ENCODE peak calls at places on chromosomes 4 and X, in six cellular contexts. T is A549, Z is H1, X is GM12878, I is K562, P is HepG2. D is an unnamed sample. For H3K4me1, the result is how much of the 10 kb centered on the place peaks cover.

GRCh38 chrX:132489256-132490085 is 633 bp upstream of the MBNL3 start:
- DNase-seq in I (no peak), Z (no peak), T (peak), P (no peak), X (no peak), D (peak)

GRCh38 chr4:117664706-117665444 is 369.4 kb upstream of the NDST3 start:
- DNase-seq in X (no peak), T (no peak), I (no peak), Z (no peak), P (no peak), D (no peak)

GRCh38 chrX:115459883-115460564 is 101.0 kb upstream of the PLS3 start:
- DNase-seq in P (no peak), T (no peak), Z (no peak), X (no peak), I (no peak), D (no peak)

GRCh38 chr4:168451744-168452394 is 28.4 kb downstream of the DDX60L start:
- DNase-seq in P (no peak), Z (no peak), T (peak), I (no peak), X (no peak), D (no peak)

GRCh38 chr4:144650311-144650820 is 4.4 kb downstream of the HHIP start:
- DNase-seq in I (no peak), Z (no peak), P (no peak), X (no peak), T (no peak), D (no peak)

GRCh38 chr4:105058177-105058812 is 88.4 kb upstream of the TET2 start:
- DNase-seq in I (peak), P (no peak), T (no peak), X (peak), Z (no peak), D (no peak)

GRCh38 chr4:16026155-16026761 is 57.6 kb downstream of the PROM1 start:
- DNase-seq in I (peak), P (peak), T (peak), X (peak), Z (no peak), D (peak)

GRCh38 chr4:140876597-140877364 is 120.6 kb upstream of the TBC1D9 start:
- DNase-seq in T (no peak), Z (no peak), I (no peak), P (no peak), X (no peak), D (no peak)

GRCh38 chrX:124086411-124086810 is 124.9 kb downstream of the STAG2 start:
- DNase-seq in P (no peak), T (no peak), X (no peak), Z (no peak), I (no peak), D (no peak)

GRCh38 chr4:103915224-103915869 is 195.6 kb upstream of the TACR3 start:
- DNase-seq in Z (no peak), I (no peak), T (peak), P (peak), X (peak), D (peak)

GRCh38 chrX:791479-792034 is 161.0 kb downstream of the SHOX start:
- DNase-seq in I (no peak), Z (peak), P (no peak), T (no peak), X (no peak), D (no peak)

GRCh38 chr4:2393353-2394270 is 24.8 kb downstream of the ZFYVE28 start:
- DNase-seq in P (peak), X (no peak), I (peak), Z (no peak), T (no peak), D (no peak)

GRCh38 chrX:123738378-123738955 is 5.6 kb upstream of the THOC2 start:
- DNase-seq in Z (no peak), I (no peak), P (no peak), X (no peak), T (peak), D (no peak)

GRCh38 chrX:130079824-130080406 is 30.4 kb downstream of the ELF4 start:
- DNase-seq in X (no peak), Z (no peak), P (peak), T (peak), I (peak), D (peak)

GRCh38 chr4:48831532-48832015 is 686 bp downstream of the OCIAD1 start:
- DNase-seq in I (no peak), X (peak), Z (no peak), T (no peak), P (no peak), D (no peak)

GRCh38 chrX:30275498-30275897 is 28.6 kb downstream of the MAGEB1 start:
- DNase-seq in Z (no peak), T (peak), P (no peak), I (peak), X (no peak), D (no peak)

GRCh38 chr4:180532691-180533090 is 1710.5 kb upstream of the TENM3 start:
- DNase-seq in X (no peak), Z (no peak), P (no peak), I (no peak), T (peak), D (no peak)

GRCh38 chrX:38154818-38155217 is 65.9 kb downstream of the SRPX start:
- DNase-seq in T (no peak), Z (no peak), P (no peak), I (no peak), X (no peak), D (no peak)

GRCh38 chr4:165331316-165331715 is 3.8 kb downstream of the MSMO1 start:
- DNase-seq in Z (no peak), T (no peak), X (no peak), P (no peak), I (no peak), D (no peak)

GRCh38 chr4:177879851-177880250 is 437.6 kb upstream of the AGA start:
- DNase-seq in I (no peak), T (peak), X (no peak), P (no peak), Z (peak), D (no peak)

GRCh38 chrX:9019151-9019550 is 14.8 kb downstream of the FAM9B start:
- DNase-seq in P (no peak), T (no peak), Z (no peak), I (no peak), X (no peak), D (no peak)

GRCh38 chr4:106149026-106149425 is 167.0 kb downstream of the TBCK start:
- DNase-seq in I (no peak), T (no peak), P (no peak), X (no peak), Z (no peak), D (no peak)

GRCh38 chrX:108270739-108271396 is 167.4 kb downstream of the COL4A6 start:
- DNase-seq in Z (no peak), X (no peak), T (no peak), I (no peak), P (no peak), D (no peak)

GRCh38 chr4:94451051-94451404 is 714 bp upstream of the PDLIM5 start:
- DNase-seq in I (no peak), Z (no peak), P (no peak), X (no peak), T (no peak), D (peak)

GRCh38 chrX:1391370-1391706 is 575 bp downstream of the SLC25A6 start:
- DNase-seq in T (no peak), X (peak), Z (peak), P (peak), I (peak), D (peak)

GRCh38 chrX:102008901-102009300 is 77.1 kb upstream of the ZMAT1 start:
- DNase-seq in T (no peak), I (no peak), Z (no peak), X (no peak), P (no peak), D (no peak)

GRCh38 chr4:147938481-147938880 is 206.6 kb downstream of the ARHGAP10 start:
- DNase-seq in Z (no peak), I (no peak), T (no peak), P (no peak), X (no peak), D (no peak)

GRCh38 chr4:168432419-168433146 is 47.7 kb downstream of the DDX60L start:
- DNase-seq in X (no peak), Z (no peak), P (no peak), I (no peak), T (peak), D (no peak)

GRCh38 chr4:137614491-137614890 is 82.2 kb upstream of the PCDH18 start:
- DNase-seq in T (no peak), Z (no peak), I (no peak), X (no peak), P (no peak), D (no peak)

GRCh38 chrX:119218198-119218597 is 17.9 kb upstream of the PGRMC1 start:
- DNase-seq in P (no peak), X (no peak), T (no peak), I (no peak), Z (no peak), D (peak)
- TF ChIP-seq CHD2 in P (no peak), X (no peak), T (no peak), I (no peak), Z (no peak), D (no peak)

GRCh38 chr4:17068885-17069284 is 170.4 kb upstream of the LDB2 start:
- DNase-seq in X (no peak), T (no peak), I (no peak), Z (no peak), P (no peak), D (no peak)
- H3K4me1 ChIP-seq in X (under half), T (under half), I (under half), Z (under half), P (under half), D (under half)

DNA sequence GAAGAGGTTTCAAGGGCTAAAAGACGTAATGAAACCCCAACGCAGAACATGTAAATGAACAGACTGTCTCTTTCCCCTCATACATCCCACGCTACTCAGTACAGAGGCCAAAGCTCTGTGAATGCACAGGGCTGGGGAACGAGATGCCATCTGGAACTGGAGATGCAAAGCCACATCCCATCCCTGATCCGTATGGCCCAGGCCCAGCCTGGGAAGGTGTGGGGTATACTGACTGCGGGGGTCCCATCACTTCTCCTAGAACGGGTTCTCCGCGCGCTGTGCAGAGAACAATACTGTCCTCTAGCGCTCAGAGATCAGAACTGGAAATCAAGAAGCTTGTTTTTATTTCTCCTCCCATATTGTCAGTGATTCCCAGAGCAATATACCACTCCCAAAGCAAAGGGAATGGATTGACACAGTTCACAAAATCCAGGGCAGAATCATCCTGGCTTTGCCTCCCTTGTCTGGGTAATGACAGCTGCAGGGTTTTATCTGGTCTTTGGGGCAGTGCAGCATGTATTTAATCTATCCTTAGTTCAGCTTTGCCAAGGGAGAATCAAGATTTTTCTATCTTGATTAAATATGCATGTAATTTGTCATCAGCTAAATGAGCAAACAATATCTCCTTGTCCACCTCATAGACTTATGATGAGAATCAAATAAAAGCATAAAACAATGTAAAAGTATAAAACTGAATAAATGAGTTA is 47.3 kb upstream of the TLR3 start:
- DNase-seq in Z (no peak), X (no peak), P (peak), I (peak), T (peak), D (peak)
- TF ChIP-seq USF2 in Z (no peak), X (no peak), P (no peak), I (no peak), T (no peak), D (no peak)

GRCh38 chr4:183960021-183960420 is 54.9 kb downstream of the STOX2 start:
- DNase-seq in P (no peak), I (peak), Z (no peak), X (no peak), T (peak), D (peak)
- TF ChIP-seq CHD2 in P (no peak), I (no peak), Z (no peak), X (no peak), T (no peak), D (peak)

GRCh38 chr4:25207997-25208396 is 25.8 kb upstream of the PI4K2B start:
- DNase-seq in P (no peak), Z (no peak), X (no peak), T (no peak), I (no peak), D (no peak)

GRCh38 chr4:25209702-25210101 is 24.1 kb upstream of the PI4K2B start:
- DNase-seq in X (no peak), T (no peak), Z (no peak), I (no peak), P (no peak), D (no peak)

GRCh38 chr4:25212822-25213221 is 21.0 kb upstream of the PI4K2B start:
- DNase-seq in Z (no peak), X (no peak), T (no peak), P (no peak), I (no peak), D (no peak)

GRCh38 chr4:25213327-25213979 is 20.4 kb upstream of the PI4K2B start:
- DNase-seq in X (no peak), Z (no peak), T (no peak), P (no peak), I (no peak), D (no peak)

DNA sequence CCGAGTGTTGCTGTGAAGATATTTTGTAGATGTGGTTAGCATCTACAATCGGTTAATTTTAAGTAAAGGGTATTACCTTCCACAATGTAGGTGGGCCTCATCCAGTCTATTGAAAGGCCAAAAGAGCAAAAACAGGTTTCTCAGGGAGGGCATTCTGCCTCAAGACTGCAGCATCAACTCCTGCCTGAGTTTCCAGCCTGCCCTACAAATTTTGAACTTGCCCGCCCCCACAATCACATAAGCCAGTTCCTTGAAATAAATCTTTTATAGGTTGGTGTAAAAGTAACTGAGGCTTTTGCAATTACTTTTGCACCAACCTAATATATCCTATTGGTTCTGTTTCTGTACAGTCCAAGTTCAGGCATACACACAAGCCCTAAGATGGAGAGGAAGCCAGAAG is 22.1 kb upstream of the PI4K2B start:
- DNase-seq in T (no peak), P (no peak), I (no peak), X (no peak), Z (no peak), D (no peak)
- H3K4me1 ChIP-seq in T (under half), P (under half), I (under half), X (under half), Z (under half), D (under half)

DNA sequence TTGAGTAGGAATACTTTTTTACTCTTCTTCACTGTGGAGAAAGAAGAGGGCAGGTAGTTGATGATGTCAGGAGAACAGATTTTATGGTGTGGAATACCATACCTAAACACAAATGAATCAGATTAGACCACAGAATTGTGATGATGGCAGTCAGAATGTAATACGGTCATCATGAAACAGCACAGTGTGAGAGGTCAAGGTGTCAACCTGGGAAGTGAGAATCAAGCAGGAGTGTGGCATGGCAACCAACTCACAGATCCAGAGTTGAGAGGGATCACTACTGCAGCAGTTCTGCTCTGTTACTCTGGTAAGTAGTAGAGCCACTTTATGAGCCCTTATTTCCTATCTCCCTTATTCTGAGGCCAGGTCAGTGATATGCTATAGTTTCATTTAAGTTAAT is 27.7 kb downstream of the METTL14 start:
- DNase-seq in I (no peak), X (no peak), T (no peak), Z (no peak), P (no peak), D (no peak)
- TF ChIP-seq USF2 in I (no peak), X (no peak), T (no peak), Z (no peak), P (no peak), D (no peak)

DNA sequence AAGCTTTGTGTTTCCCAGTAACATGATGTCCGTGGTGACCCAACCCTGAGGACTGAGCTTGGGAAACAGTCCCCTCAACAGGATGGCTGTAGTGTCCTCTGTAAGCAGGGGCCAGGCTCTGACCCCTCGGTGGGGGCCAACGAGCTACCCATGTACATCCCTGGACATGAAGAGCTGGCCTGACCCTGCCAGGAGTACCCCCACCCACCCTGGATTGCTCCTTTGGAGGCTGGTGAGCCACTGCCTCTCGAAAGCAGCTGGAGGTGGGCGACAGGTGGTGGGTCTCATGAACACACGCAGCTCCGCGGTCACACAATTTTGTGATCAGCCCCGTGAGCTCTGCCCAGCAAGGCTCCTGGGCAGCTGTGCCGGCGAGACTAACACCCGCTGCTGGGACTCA is 33.5 kb downstream of the NSG1 start:
- DNase-seq in P (no peak), Z (no peak), X (no peak), T (no peak), I (no peak), D (no peak)
- TF ChIP-seq CHD2 in P (no peak), Z (no peak), X (no peak), T (no peak), I (no peak), D (no peak)

DNA sequence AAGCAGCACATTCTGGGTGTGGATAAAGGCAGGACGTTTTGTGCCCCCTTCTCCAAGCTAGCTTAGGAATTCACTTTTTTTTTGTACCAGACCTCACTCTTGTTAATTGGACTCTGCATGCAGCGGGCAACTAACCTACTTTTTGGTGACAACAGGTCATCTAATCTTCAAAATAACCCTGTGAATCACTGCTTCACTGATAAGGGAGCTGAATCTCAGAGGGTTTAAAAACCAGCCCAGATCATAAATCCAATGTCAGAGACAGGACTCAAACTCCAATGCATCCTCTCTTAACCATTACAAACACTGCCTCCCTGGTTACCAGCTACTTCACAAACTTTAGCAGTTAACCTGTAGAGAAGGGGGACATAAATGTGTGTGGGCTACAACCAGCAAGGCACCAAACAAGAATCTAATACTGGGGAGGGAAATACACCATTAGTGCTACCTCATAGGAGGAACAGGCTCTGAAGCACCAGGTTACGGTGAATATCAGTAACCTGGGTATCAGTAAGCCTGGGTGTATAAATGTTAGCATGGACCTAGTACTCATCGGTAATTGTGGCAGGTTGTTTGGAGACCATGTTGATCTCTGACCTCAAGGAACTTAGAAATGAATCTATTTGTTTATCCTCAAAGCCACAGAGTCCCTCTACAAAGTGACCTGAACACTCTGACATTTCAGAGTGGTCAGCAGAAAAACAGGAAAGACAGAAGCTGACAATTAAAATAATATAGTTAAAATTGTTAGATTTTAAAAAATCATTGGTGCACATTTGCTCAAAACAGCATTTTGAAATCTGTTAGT is 2.6 kb downstream of the TIFA start:
- DNase-seq in Z (no peak), T (no peak), I (no peak), P (peak), X (no peak), D (no peak)
- H3K4me1 ChIP-seq in Z (under half), T (under half), I (under half), P (half or more), X (under half), D (under half)

DNA sequence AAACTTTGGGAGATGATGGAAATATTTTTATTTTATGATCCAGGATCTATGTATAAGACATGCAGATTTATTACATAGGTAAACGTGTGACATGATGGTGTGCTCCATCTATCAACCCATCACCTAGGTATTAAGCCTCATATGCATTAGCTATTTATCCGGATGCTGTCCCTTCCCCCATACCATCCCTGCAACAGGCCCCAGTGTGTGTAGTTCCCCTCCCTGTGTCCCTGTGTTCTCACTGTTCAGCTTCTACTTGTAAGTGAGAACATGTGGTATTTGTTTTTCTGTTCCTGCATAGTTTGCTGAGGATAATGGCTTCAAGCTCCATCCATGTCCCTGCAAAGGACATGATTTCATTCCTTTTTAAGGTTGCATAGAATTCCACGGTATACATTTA is 28.1 kb upstream of the ZCCHC4 start:
- DNase-seq in I (no peak), Z (no peak), P (no peak), T (no peak), X (no peak), D (no peak)
- TF ChIP-seq USF2 in I (no peak), Z (no peak), P (no peak), T (no peak), X (no peak), D (no peak)